ENCODE peak calls at places on chromosomes 7 and 10, in nine cellular contexts. D, S, J, R, U, M, T, N and Q are unnamed samples.

GRCh38 chr7:16841681-16842080 is 36.9 kb upstream of the AGR2 start:
- DNase-seq in M (no peak), J (no peak), R (no peak), S (no peak), N (peak; percentile 56), U (no peak), T (no peak), D (no peak), Q (no peak)

GRCh38 chr10:118850418-118851061 is 95.8 kb upstream of the CACUL1 start:
- DNase-seq in R (peak; percentile 45), S (peak; percentile 72), T (peak; percentile 47), J (peak; percentile 79), M (no peak), D (peak; percentile 74), U (peak; percentile 65), N (peak; percentile 65), Q (peak; percentile 88)

GRCh38 chr10:11237571-11237970 is 219.9 kb downstream of the CELF2 start:
- DNase-seq in U (no peak), D (no peak), N (no peak), J (no peak), T (no peak), R (no peak), S (no peak), M (no peak), Q (no peak)

GRCh38 chr10:30691601-30692015 is 62.1 kb upstream of the LYZL2 start:
- DNase-seq in R (no peak), M (peak; percentile 48), U (no peak), S (no peak), N (peak; percentile 50), T (no peak), D (no peak), J (no peak), Q (no peak)

GRCh38 chr10:13877154-13877909 is 290.6 kb downstream of the PRPF18 start:
- DNase-seq in S (peak; percentile 44), N (peak; percentile 86), M (no peak), R (peak; percentile 76), J (no peak), D (peak; percentile 43), T (no peak), U (peak; percentile 57), Q (peak; percentile 24)

GRCh38 chr10:4595920-4596319 is 230.1 kb upstream of the AKR1E2 start:
- DNase-seq in S (no peak), M (no peak), T (no peak), D (no peak), R (no peak), N (peak; percentile 31), J (no peak), U (no peak), Q (no peak)

GRCh38 chr10:97761331-97761865 is 10.4 kb downstream of the SFRP5 start:
- DNase-seq in S (no peak), D (no peak), N (no peak), M (no peak), T (no peak), J (no peak), U (no peak), R (no peak), Q (no peak)

GRCh38 chr7:159083001-159083697 is 61.5 kb downstream of the VIPR2 start:
- DNase-seq in R (no peak), J (peak; percentile 17), S (no peak), D (no peak), T (no peak), M (no peak), U (no peak), N (no peak), Q (peak; percentile 9)

GRCh38 chr10:17734432-17735110 is 17.4 kb upstream of the TMEM236 start:
- DNase-seq in M (no peak), N (no peak), R (no peak), T (no peak), S (no peak), J (no peak), U (no peak), D (no peak), Q (no peak)

GRCh38 chr7:111835066-111835465 is 272.8 kb upstream of the IMMP2L start:
- DNase-seq in D (no peak), S (peak; percentile 68), U (no peak), N (peak; percentile 69), J (no peak), R (peak; percentile 87), M (peak; percentile 70), T (no peak), Q (no peak)

GRCh38 chr10:50809596-50809995 is 69.9 kb downstream of the ASAH2B start:
- DNase-seq in T (no peak), N (peak; percentile 32), U (no peak), S (no peak), J (no peak), M (no peak), R (peak; percentile 2), D (no peak), Q (no peak)

GRCh38 chr10:58180633-58181032 is 87.1 kb downstream of the IPMK start:
- DNase-seq in T (no peak), U (no peak), R (peak; percentile 11), M (no peak), S (no peak), J (no peak), D (no peak), N (no peak), Q (no peak)